ENCODE peak calls at places on chromosomes 2 and 18, in seven cellular contexts. V is endothelial cell of umbilical vein, M is right lobe of liver, S is K562, Y is breast epithelium, T is A549, U is lower leg skin. J is an unnamed sample.

GRCh38 chr2:61288070-61288841 is 126.3 kb downstream of the C2orf74 start:
- DNase-seq in V (no peak), M (no peak), S (peak), Y (no peak), T (no peak), U (no peak), J (peak)

GRCh38 chr18:10352671-10353070 is 101.8 kb upstream of the APCDD1 start:
- DNase-seq in V (no peak), M (no peak), S (no peak), Y (no peak), T (no peak), U (no peak), J (no peak)

GRCh38 chr2:73993799-73994543 is 9.3 kb downstream of the TET3 start:
- DNase-seq in V (no peak), M (no peak), S (no peak), Y (no peak), T (no peak), U (no peak), J (no peak)

GRCh38 chr2:3617198-3617890 is 22.4 kb downstream of the COLEC11 start:
- DNase-seq in V (no peak), M (no peak), S (no peak), Y (peak), T (no peak), U (peak), J (no peak)

GRCh38 chr2:168155036-168155435 is 92.4 kb downstream of the STK39 start:
- DNase-seq in V (no peak), M (no peak), S (no peak), Y (no peak), T (no peak), U (no peak), J (no peak)

GRCh38 chr2:53632714-53633113 is 134.9 kb upstream of the CHAC2 start:
- DNase-seq in V (no peak), M (no peak), S (no peak), Y (no peak), T (no peak), U (no peak), J (no peak)

GRCh38 chr2:160223560-160223959 is 23.5 kb upstream of the ITGB6 start:
- DNase-seq in V (no peak), M (no peak), S (no peak), Y (no peak), T (no peak), U (no peak), J (no peak)

GRCh38 chr18:48641981-48642380 is 103.2 kb downstream of the CTIF start:
- DNase-seq in V (no peak), M (no peak), S (no peak), Y (no peak), T (no peak), U (no peak), J (no peak)

GRCh38 chr18:31660763-31661162 is 23.6 kb downstream of the B4GALT6 start:
- DNase-seq in V (no peak), M (no peak), S (no peak), Y (no peak), T (no peak), U (no peak), J (no peak)

GRCh38 chr2:15834381-15835031 is 105.8 kb upstream of the MYCN start:
- DNase-seq in V (no peak), M (no peak), S (no peak), Y (no peak), T (no peak), U (no peak), J (no peak)

GRCh38 chr2:127074358-127074757 is 32.6 kb downstream of the BIN1 start:
- DNase-seq in V (no peak), M (no peak), S (no peak), Y (no peak), T (no peak), U (no peak), J (no peak)
- TF ChIP-seq POLR2A in V (no peak), M (no peak), S (no peak), Y (no peak), T (no peak), U (no peak), J (no peak)

GRCh38 chr18:55506074-55506473 is 81.9 kb downstream of the TCF4 start:
- DNase-seq in V (no peak), M (no peak), S (no peak), Y (no peak), T (no peak), U (no peak), J (no peak)

GRCh38 chr18:55510809-55511208 is 77.2 kb downstream of the TCF4 start:
- DNase-seq in V (peak), M (no peak), S (no peak), Y (no peak), T (no peak), U (no peak), J (no peak)

GRCh38 chr18:55511277-55511676 is 76.7 kb downstream of the TCF4 start:
- DNase-seq in V (no peak), M (no peak), S (no peak), Y (no peak), T (no peak), U (no peak), J (no peak)

GRCh38 chr18:55509631-55510372 is 78.2 kb downstream of the TCF4 start:
- DNase-seq in V (peak), M (no peak), S (no peak), Y (no peak), T (no peak), U (no peak), J (no peak)

DNA sequence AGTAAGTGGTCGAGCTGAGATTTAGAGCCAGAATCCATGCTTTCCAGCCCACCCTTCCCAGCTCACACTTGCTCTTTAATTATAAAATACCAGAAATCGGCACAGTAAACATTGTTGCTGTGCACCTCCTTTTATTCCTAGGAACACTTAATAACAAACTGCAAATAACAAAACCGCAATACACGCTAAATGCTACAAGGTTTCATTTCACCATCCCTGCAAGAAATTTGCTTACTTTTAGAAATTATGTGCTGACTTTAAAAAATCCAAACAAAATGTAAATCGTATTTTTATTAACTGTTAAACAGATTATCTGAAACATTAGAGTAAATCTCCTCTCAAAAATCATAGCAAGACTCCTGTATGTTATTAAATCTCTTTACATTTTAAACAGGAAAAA is 79.4 kb downstream of the TCF4 start:
- DNase-seq in V (peak), M (no peak), S (no peak), Y (no peak), T (no peak), U (no peak), J (no peak)
- TF ChIP-seq POLR2A in V (no peak), M (no peak), S (no peak), Y (no peak), T (no peak), U (no peak), J (no peak)

DNA sequence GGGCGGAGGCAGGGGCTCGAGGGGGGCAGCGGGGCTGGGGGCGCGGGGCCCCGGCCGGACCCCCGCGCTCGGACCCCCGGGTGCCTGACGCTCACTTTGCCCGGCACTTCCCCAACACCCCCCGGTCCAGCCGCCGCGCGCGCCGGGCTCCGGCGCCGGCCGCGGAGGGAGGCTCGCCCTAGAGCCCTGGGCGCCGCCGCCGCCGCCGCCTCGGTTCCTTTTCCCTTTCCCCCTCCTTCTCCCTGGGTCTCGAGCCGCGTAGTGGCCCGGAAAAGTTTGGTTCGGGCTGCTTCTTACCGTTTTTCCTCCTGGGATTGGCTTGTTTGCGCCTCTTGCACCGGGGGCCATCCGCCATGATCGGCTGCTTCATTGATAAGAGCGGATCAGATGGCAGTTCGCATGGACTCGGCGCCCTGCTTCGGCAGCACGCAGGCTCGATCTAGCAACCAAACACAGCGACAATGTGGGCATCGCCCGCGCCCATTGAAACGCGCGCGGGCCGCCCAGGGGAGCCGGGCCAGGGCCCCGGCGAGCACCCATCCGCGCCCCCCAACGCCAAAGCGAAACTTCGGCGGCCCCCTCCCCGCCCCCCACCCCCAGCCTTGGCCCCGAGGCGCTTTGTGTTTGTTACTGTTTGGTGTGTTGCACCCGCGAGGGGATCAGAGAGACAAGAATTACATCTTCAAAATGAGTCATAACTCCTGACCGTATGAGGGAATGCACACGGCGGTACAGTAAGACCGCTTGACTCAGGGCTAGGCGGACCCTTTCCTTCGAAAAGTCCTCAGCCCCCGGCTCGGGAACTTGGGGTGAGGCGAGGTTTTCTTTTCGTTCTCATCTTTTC is 2.7 kb downstream of the ZEB2 start:
- DNase-seq in V (peak), M (peak), S (peak), Y (no peak), T (peak), U (peak), J (peak)
- TF ChIP-seq POLR2A in V (peak), M (no peak), S (no peak), Y (no peak), T (peak), U (no peak), J (no peak)

GRCh38 chr2:9803023-9803805 is 40.1 kb upstream of the TAF1B start:
- DNase-seq in V (no peak), M (no peak), S (no peak), Y (peak), T (no peak), U (peak), J (no peak)
- TF ChIP-seq POLR2A in V (no peak), M (no peak), S (no peak), Y (no peak), T (no peak), U (no peak), J (no peak)

DNA sequence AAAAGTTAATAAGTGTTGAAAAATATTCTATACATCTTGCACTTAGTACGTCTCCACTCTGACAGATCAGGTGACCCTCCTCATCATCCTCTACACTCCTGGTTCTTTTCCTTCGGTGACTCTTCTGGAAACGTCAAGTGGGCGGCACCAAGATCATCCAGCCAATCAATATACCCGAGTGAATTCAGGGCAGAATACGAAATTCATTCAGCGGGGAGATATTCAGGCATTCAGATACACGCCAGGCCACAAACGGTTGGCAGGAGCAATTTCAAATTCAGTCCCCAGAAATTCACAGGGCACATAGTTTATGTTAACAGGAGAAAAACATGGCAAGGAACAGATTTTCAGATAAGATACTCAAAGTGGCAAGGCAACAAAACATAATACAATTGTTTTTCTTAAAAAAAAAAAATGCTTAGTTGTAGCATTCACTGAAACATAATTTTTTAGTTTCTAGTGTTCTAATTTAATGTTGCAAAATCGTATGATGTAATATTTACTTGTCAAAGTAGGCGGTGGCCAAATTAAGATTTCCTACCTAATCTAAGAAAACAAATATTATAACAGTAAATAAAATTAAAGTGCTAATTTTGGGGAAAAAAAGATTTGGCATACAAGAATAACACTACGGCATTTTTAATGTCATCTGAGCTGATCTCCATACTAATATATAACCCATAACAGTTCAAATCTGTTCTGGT is 4.2 kb downstream of the CLK1 start:
- DNase-seq in V (peak), M (no peak), S (peak), Y (no peak), T (no peak), U (peak), J (no peak)
- TF ChIP-seq POLR2A in V (no peak), M (peak), S (no peak), Y (no peak), T (no peak), U (no peak), J (no peak)

DNA sequence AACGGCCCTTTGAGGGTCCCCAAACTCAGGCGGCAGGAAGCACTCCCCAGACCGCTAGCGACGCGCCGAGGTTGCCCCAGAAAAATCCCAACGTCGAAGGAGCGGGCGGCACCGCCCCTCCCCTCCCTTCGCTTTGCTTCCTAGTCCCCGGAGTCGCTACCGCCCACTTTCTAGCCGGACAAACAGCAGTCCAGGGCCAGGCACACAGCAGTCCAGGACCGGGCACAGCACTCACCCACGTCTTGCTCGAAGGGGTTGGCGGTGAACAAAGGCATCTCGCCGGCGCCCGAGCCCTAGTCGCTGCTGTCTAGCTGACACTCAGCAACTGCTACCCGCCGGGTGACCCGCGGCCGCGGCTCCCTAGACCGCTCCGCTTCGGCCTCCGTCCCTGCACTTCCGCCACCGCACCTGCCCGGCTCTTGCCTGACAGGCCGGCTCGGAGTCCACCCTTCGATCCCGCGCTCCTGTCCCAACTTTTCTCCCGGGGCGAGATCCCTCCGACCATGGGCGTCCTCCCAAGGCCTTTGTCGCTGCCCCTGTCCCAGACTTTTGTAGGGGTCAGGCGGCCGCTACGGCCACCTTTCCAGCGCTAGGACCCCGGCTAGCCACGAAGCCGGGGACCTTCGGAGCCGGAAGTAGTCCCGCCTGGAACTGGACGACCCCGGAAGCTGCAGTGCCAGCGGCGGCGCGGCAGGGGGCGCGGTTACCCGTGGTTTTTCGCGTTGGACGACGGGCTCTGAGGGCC is at the start of gene STAM2:
- DNase-seq in V (peak), M (peak), S (peak), Y (peak), T (peak), U (peak), J (peak)
- TF ChIP-seq POLR2A in V (peak), M (peak), S (peak), Y (peak), T (peak), U (peak), J (peak)